ENCODE peak calls at places on chromosomes 7 and 10, in eight cellular contexts. L is tibial artery, J is HFFc6, S is mammary epithelial cell, D is endodermal cell, U is astrocyte of the spinal cord, E is stomach, Y is WTC11. O is an unnamed sample.

GRCh38 chr10:52488606-52489485 is 174.8 kb downstream of the DKK1 start:
- DNase-seq in D (no peak), U (peak; percentile 59), L (no peak), S (peak; percentile 36), J (peak; percentile 60), Y (no peak), E (no peak), O (no peak)

GRCh38 chr7:102030696-102031095 is 213.3 kb downstream of the CUX1 start:
- DNase-seq in J (no peak), E (no peak), Y (no peak), S (no peak), D (no peak), U (no peak), L (no peak), O (no peak)

GRCh38 chr10:57320416-57320815 is 947.3 kb downstream of the IPMK start:
- DNase-seq in J (no peak), D (no peak), U (peak; percentile 21), L (no peak), Y (no peak), E (no peak), S (no peak), O (no peak)

GRCh38 chr7:66452165-66452564 is 176.5 kb upstream of the KCTD7 start:
- DNase-seq in L (no peak), U (peak; percentile 49), Y (no peak), S (no peak), D (no peak), E (no peak), J (no peak), O (no peak)

GRCh38 chr7:2540641-2541051 is 14.7 kb downstream of the BRAT1 start:
- DNase-seq in Y (no peak), D (no peak), U (no peak), J (no peak), S (no peak), L (peak; percentile 63), E (no peak), O (no peak)

GRCh38 chr7:101197991-101198390 is 2.8 kb downstream of the MOGAT3 start:
- DNase-seq in E (no peak), U (no peak), L (no peak), S (no peak), Y (no peak), J (no peak), D (no peak), O (no peak)

GRCh38 chr10:114103286-114103685 is 59.6 kb downstream of the ADRB1 start:
- DNase-seq in S (peak; percentile 46), Y (no peak), D (no peak), E (no peak), J (peak; percentile 60), L (no peak), U (peak; percentile 68), O (no peak)

GRCh38 chr10:69217119-69217754 is 2.9 kb upstream of the HKDC1 start:
- DNase-seq in D (no peak), L (no peak), U (peak; percentile 77), S (peak; percentile 91), Y (no peak), J (peak; percentile 77), E (no peak), O (no peak)

GRCh38 chr7:151697942-151698341 is 178.2 kb upstream of the RHEB start:
- DNase-seq in E (no peak), U (no peak), L (no peak), Y (no peak), D (no peak), S (no peak), J (no peak), O (no peak)

GRCh38 chr7:129778770-129779601 is 167.5 kb downstream of the NRF1 start:
- DNase-seq in D (peak; percentile 77), U (no peak), E (no peak), S (peak; percentile 42), J (no peak), Y (peak; percentile 49), L (no peak), O (peak; percentile 34)

GRCh38 chr10:96082153-96082552 is 38.8 kb downstream of the CCNJ start:
- DNase-seq in S (no peak), E (no peak), D (no peak), J (no peak), U (no peak), L (no peak), Y (no peak), O (no peak)

GRCh38 chr10:123897146-123897545 is 5.5 kb upstream of the CPXM2 start:
- DNase-seq in U (no peak), L (no peak), S (no peak), E (no peak), Y (no peak), D (peak; percentile 43), J (no peak), O (no peak)
- TF ChIP-seq CTCF in U (no peak), L (peak; percentile 12), S (peak; percentile 42), E (no peak), Y (no peak), D (peak; percentile 86), J (peak; percentile 58), O (no peak)

GRCh38 chr10:33052476-33052875 is 94.4 kb upstream of the ITGB1 start:
- DNase-seq in D (no peak), L (no peak), J (no peak), E (no peak), S (no peak), Y (no peak), U (no peak), O (no peak)

GRCh38 chr10:33046792-33047191 is 88.8 kb upstream of the ITGB1 start:
- DNase-seq in U (no peak), J (no peak), E (no peak), L (no peak), D (no peak), Y (no peak), S (no peak), O (no peak)

GRCh38 chr10:33048223-33048622 is 90.2 kb upstream of the ITGB1 start:
- DNase-seq in Y (no peak), S (no peak), L (no peak), J (no peak), U (no peak), E (no peak), D (no peak), O (no peak)

GRCh38 chr10:33042565-33042964 is 84.5 kb upstream of the ITGB1 start:
- DNase-seq in Y (no peak), U (no peak), J (no peak), D (no peak), S (no peak), L (no peak), E (no peak), O (no peak)

DNA sequence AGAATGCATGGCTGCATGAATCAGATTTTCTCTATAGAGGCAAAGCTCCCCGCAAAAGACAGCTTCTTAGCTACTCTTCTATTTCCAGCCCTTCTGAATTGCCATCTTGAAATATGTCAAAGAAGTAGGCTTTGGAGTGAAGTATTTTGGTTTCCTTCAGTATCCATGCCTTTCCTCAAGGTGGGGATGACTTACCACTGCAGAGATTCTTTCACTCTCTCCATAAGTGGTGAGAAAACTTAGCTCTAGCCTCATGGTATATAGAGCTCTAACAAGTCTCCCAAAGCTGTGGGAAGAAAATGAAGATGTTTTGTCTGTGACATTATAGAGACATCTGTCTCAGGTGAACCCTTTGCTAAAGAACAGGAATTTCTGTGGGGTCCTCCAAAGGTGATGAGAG is 89.6 kb upstream of the ITGB1 start:
- DNase-seq in L (no peak), Y (no peak), U (no peak), S (no peak), D (no peak), J (no peak), E (no peak), O (no peak)
- TF ChIP-seq CTCF in L (no peak), Y (no peak), U (no peak), S (no peak), D (no peak), J (no peak), E (no peak), O (no peak)

GRCh38 chr10:102064868-102065560 is at the start of gene HPS6:
- DNase-seq in L (peak; percentile 96), Y (peak; percentile 74), D (peak; percentile 87), U (peak; percentile 90), S (peak; percentile 93), E (peak; percentile 93), J (peak; percentile 84), O (peak; percentile 88)
- TF ChIP-seq CTCF in L (peak; percentile 11), Y (no peak), D (peak; percentile 19), U (no peak), S (peak; percentile 14), E (no peak), J (peak; percentile 44), O (no peak)

GRCh38 chr7:26078437-26079362 is 73.3 kb upstream of the NFE2L3 start:
- DNase-seq in S (peak; percentile 60), E (peak; percentile 65), U (peak; percentile 38), D (peak; percentile 96), Y (peak; percentile 85), J (no peak), L (peak; percentile 72), O (peak; percentile 73)
- TF ChIP-seq CTCF in S (peak; percentile 64), E (peak; percentile 12), U (peak; percentile 57), D (peak; percentile 78), Y (no peak), J (no peak), L (no peak), O (no peak)

O was measured in activated B cell treated with CpG ODN at 0.5 μM for 24 hours.